ENCODE peak calls at places on chromosomes 2 and 18, in six cellular contexts. One of them, this sample, is unnamed. For H3K27me3, the result is how much of the 10 kb centered on the place peaks cover.

GRCh38 chr2:177483531-177483930 is 91.0 kb downstream of the AGPS start:
- DNase-seq in BJ: no peak
- DNase-seq in mesendoderm: no peak
- DNase-seq in sigmoid colon: no peak
- DNase-seq in neuronal stem cell: no peak
- DNase-seq in right atrium auricular region: no peak
- DNase-seq in this sample: no peak

GRCh38 chr2:232876071-232876977 is 6.3 kb downstream of the SNORC start:
- DNase-seq in BJ: no peak
- DNase-seq in mesendoderm: peak
- DNase-seq in sigmoid colon: peak
- DNase-seq in neuronal stem cell: peak
- DNase-seq in right atrium auricular region: no peak
- DNase-seq in this sample: peak

GRCh38 chr2:118016911-118017310 is 3.0 kb upstream of the CCDC93 start:
- DNase-seq in BJ: no peak
- DNase-seq in mesendoderm: no peak
- DNase-seq in sigmoid colon: no peak
- DNase-seq in neuronal stem cell: no peak
- DNase-seq in right atrium auricular region: no peak
- DNase-seq in this sample: no peak

GRCh38 chr18:13878858-13879257 is 36.5 kb downstream of the MC2R start:
- DNase-seq in BJ: no peak
- DNase-seq in mesendoderm: peak
- DNase-seq in sigmoid colon: no peak
- DNase-seq in neuronal stem cell: no peak
- DNase-seq in right atrium auricular region: no peak
- DNase-seq in this sample: no peak

GRCh38 chr2:230668184-230668938 is 44.3 kb upstream of the CAB39 start:
- DNase-seq in BJ: no peak
- DNase-seq in mesendoderm: no peak
- DNase-seq in sigmoid colon: no peak
- DNase-seq in neuronal stem cell: no peak
- DNase-seq in right atrium auricular region: no peak
- DNase-seq in this sample: no peak

GRCh38 chr2:223084873-223085272 is 32.9 kb downstream of the KCNE4 start:
- DNase-seq in BJ: no peak
- DNase-seq in mesendoderm: peak
- DNase-seq in sigmoid colon: peak
- DNase-seq in neuronal stem cell: no peak
- DNase-seq in right atrium auricular region: no peak
- DNase-seq in this sample: no peak

GRCh38 chr2:179224361-179224760 is 40.3 kb downstream of the SESTD1 start:
- DNase-seq in BJ: no peak
- DNase-seq in mesendoderm: peak
- DNase-seq in sigmoid colon: no peak
- DNase-seq in neuronal stem cell: no peak
- DNase-seq in right atrium auricular region: no peak
- DNase-seq in this sample: no peak

GRCh38 chr18:13725566-13726227 is 661 bp downstream of the FAM210A start:
- DNase-seq in BJ: no peak
- DNase-seq in mesendoderm: no peak
- DNase-seq in sigmoid colon: no peak
- DNase-seq in neuronal stem cell: no peak
- DNase-seq in right atrium auricular region: no peak
- DNase-seq in this sample: peak

GRCh38 chr18:48719988-48720654 is 181.3 kb downstream of the CTIF start:
- DNase-seq in BJ: no peak
- DNase-seq in mesendoderm: peak
- DNase-seq in sigmoid colon: no peak
- DNase-seq in neuronal stem cell: no peak
- DNase-seq in right atrium auricular region: no peak
- DNase-seq in this sample: no peak

GRCh38 chr2:31222086-31222485 is 4.8 kb upstream of the CAPN14 start:
- DNase-seq in BJ: no peak
- DNase-seq in mesendoderm: no peak
- DNase-seq in sigmoid colon: no peak
- DNase-seq in neuronal stem cell: no peak
- DNase-seq in right atrium auricular region: no peak
- DNase-seq in this sample: no peak

GRCh38 chr2:172446524-172447063 is 19.2 kb downstream of the ITGA6 start:
- DNase-seq in BJ: no peak
- DNase-seq in mesendoderm: no peak
- DNase-seq in sigmoid colon: no peak
- DNase-seq in neuronal stem cell: no peak
- DNase-seq in right atrium auricular region: no peak
- DNase-seq in this sample: no peak

GRCh38 chr2:84807063-84807485 is 73.8 kb downstream of the TRABD2A start:
- DNase-seq in BJ: peak
- DNase-seq in mesendoderm: no peak
- DNase-seq in sigmoid colon: no peak
- DNase-seq in neuronal stem cell: no peak
- DNase-seq in right atrium auricular region: no peak
- DNase-seq in this sample: no peak

GRCh38 chr2:159086332-159086731 is 117.9 kb downstream of the TANC1 start:
- DNase-seq in BJ: no peak
- DNase-seq in mesendoderm: no peak
- DNase-seq in sigmoid colon: no peak
- DNase-seq in neuronal stem cell: no peak
- DNase-seq in right atrium auricular region: peak
- DNase-seq in this sample: no peak

GRCh38 chr2:186573528-186573927 is 16.3 kb upstream of the ITGAV start:
- DNase-seq in BJ: no peak
- DNase-seq in mesendoderm: no peak
- DNase-seq in sigmoid colon: no peak
- DNase-seq in neuronal stem cell: no peak
- DNase-seq in right atrium auricular region: no peak
- DNase-seq in this sample: no peak

GRCh38 chr2:219344756-219345458 is 12.4 kb upstream of the RESP18 start:
- DNase-seq in BJ: no peak
- DNase-seq in mesendoderm: no peak
- DNase-seq in sigmoid colon: peak
- DNase-seq in neuronal stem cell: no peak
- DNase-seq in right atrium auricular region: peak
- DNase-seq in this sample: no peak

GRCh38 chr2:195561205-195562032 is 95.6 kb upstream of the SLC39A10 start:
- DNase-seq in BJ: peak
- DNase-seq in mesendoderm: no peak
- DNase-seq in sigmoid colon: no peak
- DNase-seq in neuronal stem cell: no peak
- DNase-seq in right atrium auricular region: no peak
- DNase-seq in this sample: no peak

GRCh38 chr18:48580782-48581181 is 42.0 kb downstream of the CTIF start:
- DNase-seq in BJ: peak
- DNase-seq in mesendoderm: peak
- DNase-seq in sigmoid colon: no peak
- DNase-seq in neuronal stem cell: no peak
- DNase-seq in right atrium auricular region: peak
- DNase-seq in this sample: peak

GRCh38 chr2:136376798-136377211 is 258.9 kb upstream of the CXCR4 start:
- DNase-seq in BJ: no peak
- DNase-seq in mesendoderm: no peak
- DNase-seq in sigmoid colon: no peak
- DNase-seq in neuronal stem cell: no peak
- DNase-seq in right atrium auricular region: no peak
- DNase-seq in this sample: no peak

GRCh38 chr2:54149623-54150501 is 34.4 kb downstream of the ACYP2 start:
- DNase-seq in BJ: no peak
- DNase-seq in mesendoderm: no peak
- DNase-seq in sigmoid colon: no peak
- DNase-seq in neuronal stem cell: no peak
- DNase-seq in right atrium auricular region: no peak
- DNase-seq in this sample: no peak

GRCh38 chr2:238601433-238602222 is 174.9 kb downstream of the ASB1 start:
- DNase-seq in BJ: peak
- DNase-seq in mesendoderm: no peak
- DNase-seq in sigmoid colon: peak
- DNase-seq in neuronal stem cell: no peak
- DNase-seq in right atrium auricular region: no peak
- DNase-seq in this sample: no peak

GRCh38 chr2:39696072-39696471 is 30.4 kb downstream of the TMEM178A start:
- DNase-seq in BJ: peak
- DNase-seq in mesendoderm: peak
- DNase-seq in sigmoid colon: no peak
- DNase-seq in neuronal stem cell: peak
- DNase-seq in right atrium auricular region: no peak
- DNase-seq in this sample: no peak

GRCh38 chr2:205366336-205367060 is 315.8 kb upstream of the NRP2 start:
- DNase-seq in BJ: no peak
- DNase-seq in mesendoderm: peak
- DNase-seq in sigmoid colon: no peak
- DNase-seq in neuronal stem cell: no peak
- DNase-seq in right atrium auricular region: no peak
- DNase-seq in this sample: no peak

GRCh38 chr2:196607073-196607472 is 32.4 kb upstream of the CCDC150 start:
- DNase-seq in BJ: no peak
- DNase-seq in mesendoderm: peak
- DNase-seq in sigmoid colon: no peak
- DNase-seq in neuronal stem cell: no peak
- DNase-seq in right atrium auricular region: no peak
- DNase-seq in this sample: no peak

GRCh38 chr2:11750917-11751316 is 4.5 kb downstream of the LPIN1 start:
- DNase-seq in BJ: no peak
- DNase-seq in mesendoderm: no peak
- DNase-seq in sigmoid colon: no peak
- DNase-seq in neuronal stem cell: no peak
- DNase-seq in right atrium auricular region: no peak
- DNase-seq in this sample: no peak
- H3K4me3 ChIP-seq in BJ: no peak
- H3K4me3 ChIP-seq in mesendoderm: no peak
- H3K4me3 ChIP-seq in sigmoid colon: no peak
- H3K4me3 ChIP-seq in neuronal stem cell: no peak
- H3K4me3 ChIP-seq in right atrium auricular region: no peak
- H3K4me3 ChIP-seq in this sample: no peak

GRCh38 chr2:202035941-202036372 is 2.3 kb downstream of the FZD7 start:
- DNase-seq in BJ: no peak
- DNase-seq in mesendoderm: peak
- DNase-seq in sigmoid colon: peak
- DNase-seq in neuronal stem cell: peak
- DNase-seq in right atrium auricular region: no peak
- DNase-seq in this sample: no peak

GRCh38 chr2:202036601-202037037 is 3.0 kb downstream of the FZD7 start:
- DNase-seq in BJ: no peak
- DNase-seq in mesendoderm: peak
- DNase-seq in sigmoid colon: peak
- DNase-seq in neuronal stem cell: peak
- DNase-seq in right atrium auricular region: no peak
- DNase-seq in this sample: peak

GRCh38 chr2:202037086-202037485 is 3.4 kb downstream of the FZD7 start:
- DNase-seq in BJ: no peak
- DNase-seq in mesendoderm: no peak
- DNase-seq in sigmoid colon: peak
- DNase-seq in neuronal stem cell: peak
- DNase-seq in right atrium auricular region: no peak
- DNase-seq in this sample: no peak

GRCh38 chr2:202039278-202040100 is 5.8 kb downstream of the FZD7 start:
- DNase-seq in BJ: no peak
- DNase-seq in mesendoderm: peak
- DNase-seq in sigmoid colon: no peak
- DNase-seq in neuronal stem cell: no peak
- DNase-seq in right atrium auricular region: no peak
- DNase-seq in this sample: no peak

DNA sequence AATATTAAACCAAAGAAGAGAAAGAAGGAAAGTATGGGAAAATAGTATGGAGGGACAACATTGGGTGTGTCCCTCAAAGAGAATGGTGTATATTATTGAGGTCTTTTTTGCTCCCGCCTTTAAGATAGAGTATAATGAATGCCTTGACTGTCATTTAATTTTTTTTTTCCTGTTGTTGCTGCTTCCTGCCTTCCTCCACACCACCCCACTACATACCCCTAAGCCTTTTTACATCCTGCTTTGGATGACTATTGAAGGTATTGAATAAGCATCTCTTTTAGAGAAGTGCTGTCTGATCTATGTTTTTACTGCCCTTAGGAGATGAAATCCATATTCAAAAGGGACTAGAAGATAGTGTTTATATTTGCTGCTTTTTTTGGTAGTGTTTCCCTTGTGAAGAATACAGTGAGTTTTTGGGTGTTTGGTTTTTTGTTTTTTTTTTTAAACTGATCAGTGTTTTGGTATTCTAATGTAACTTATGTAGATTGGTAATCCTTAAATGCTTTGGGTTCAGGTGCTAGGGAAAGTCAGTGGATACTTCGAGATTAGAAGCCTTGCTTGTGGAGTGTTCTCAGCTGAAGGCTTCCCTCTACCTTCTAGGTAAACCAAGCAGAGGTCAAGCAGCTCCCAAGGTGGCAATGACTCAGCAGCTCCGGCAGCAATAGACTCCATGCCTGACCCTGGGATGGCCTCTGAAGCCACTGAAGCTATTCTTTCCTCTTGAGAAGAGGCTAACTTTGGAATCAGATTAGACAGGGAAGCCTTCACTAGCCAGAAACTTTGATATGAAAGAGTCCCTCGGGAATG is 5.0 kb downstream of the FZD7 start:
- DNase-seq in BJ: no peak
- DNase-seq in mesendoderm: peak
- DNase-seq in sigmoid colon: no peak
- DNase-seq in neuronal stem cell: no peak
- DNase-seq in right atrium auricular region: no peak
- DNase-seq in this sample: peak
- H3K27me3 ChIP-seq in BJ: under half
- H3K27me3 ChIP-seq in mesendoderm: under half
- H3K27me3 ChIP-seq in sigmoid colon: under half
- H3K27me3 ChIP-seq in neuronal stem cell: under half
- H3K27me3 ChIP-seq in right atrium auricular region: under half
- H3K27me3 ChIP-seq in this sample: under half

DNA sequence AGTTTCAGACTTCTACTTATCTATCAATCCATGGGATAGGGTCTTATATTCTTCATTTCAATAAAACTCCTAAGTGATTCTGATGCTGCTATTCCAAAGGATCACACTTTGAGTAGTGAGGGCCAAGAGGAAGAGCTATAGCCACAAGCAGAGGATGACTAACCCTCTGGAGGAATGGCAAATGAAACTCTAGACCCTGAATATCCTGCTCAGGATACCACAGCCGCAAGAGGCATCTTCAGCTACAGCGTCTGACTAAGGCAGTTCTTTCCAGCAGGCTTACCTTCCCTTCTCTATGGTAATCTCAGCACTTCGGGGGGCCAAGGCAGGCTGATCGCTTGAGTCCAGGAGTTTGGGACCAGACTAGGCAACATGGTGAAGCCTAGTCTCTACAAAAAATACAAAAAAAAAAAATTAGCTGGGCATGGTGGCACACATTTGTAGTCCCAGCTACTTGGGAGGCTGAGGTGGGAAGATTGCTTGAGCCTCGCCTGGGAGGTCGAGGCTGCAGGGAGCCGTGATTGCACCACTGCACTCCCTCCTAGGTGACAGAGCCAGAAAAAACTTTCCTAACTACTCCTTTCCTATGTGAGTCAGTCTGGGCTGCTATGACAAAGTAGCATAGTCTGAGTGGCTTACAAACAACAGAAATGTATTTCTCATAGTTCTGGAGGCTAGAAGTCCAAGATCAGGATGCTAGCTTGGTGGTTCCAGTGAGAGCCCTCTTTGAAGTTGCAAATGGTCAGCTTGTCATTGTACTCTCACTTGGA is 371.9 kb downstream of the IRS1 start:
- DNase-seq in BJ: peak
- DNase-seq in mesendoderm: peak
- DNase-seq in sigmoid colon: no peak
- DNase-seq in neuronal stem cell: no peak
- DNase-seq in right atrium auricular region: no peak
- DNase-seq in this sample: no peak
- H3K4me3 ChIP-seq in BJ: no peak
- H3K4me3 ChIP-seq in mesendoderm: no peak
- H3K4me3 ChIP-seq in sigmoid colon: no peak
- H3K4me3 ChIP-seq in neuronal stem cell: no peak
- H3K4me3 ChIP-seq in right atrium auricular region: no peak
- H3K4me3 ChIP-seq in this sample: no peak

GRCh38 chr2:72139471-72139870 is 8.2 kb downstream of the CYP26B1 start:
- DNase-seq in BJ: no peak
- DNase-seq in mesendoderm: no peak
- DNase-seq in sigmoid colon: no peak
- DNase-seq in neuronal stem cell: no peak
- DNase-seq in right atrium auricular region: peak
- DNase-seq in this sample: peak
- H3K27me3 ChIP-seq in BJ: under half
- H3K27me3 ChIP-seq in mesendoderm: under half
- H3K27me3 ChIP-seq in sigmoid colon: under half
- H3K27me3 ChIP-seq in neuronal stem cell: under half
- H3K27me3 ChIP-seq in right atrium auricular region: under half
- H3K27me3 ChIP-seq in this sample: under half